ENCODE peak calls at places on chromosomes 12 and 14, in five cellular contexts. L is T-helper 1 cell; X is brain pericyte; N is stimulated activated CD4-positive, alpha-beta T cell treated with anti-CD3 and anti-CD28 coated beads, Interleukin-4, amount 100 ng/mL, for 24 hours; V is foreskin melanocyte. Y is an unnamed sample.

GRCh38 chr12:117587646-117588287 is 226.3 kb upstream of the NOS1 start:
- DNase-seq in L (no peak), X (no peak), N (peak), V (peak), Y (peak)

GRCh38 chr14:94447986-94448808 is 4.4 kb downstream of the SERPINA11 start:
- DNase-seq in L (no peak), X (no peak), N (no peak), V (no peak), Y (no peak)

GRCh38 chr12:90048918-90049317 is 340.3 kb upstream of the ATP2B1 start:
- DNase-seq in L (no peak), X (no peak), N (no peak), V (no peak), Y (no peak)

GRCh38 chr12:63068857-63069442 is 82.1 kb downstream of the AVPR1A start:
- DNase-seq in L (no peak), X (peak), N (no peak), V (peak), Y (no peak)

GRCh38 chr12:48813464-48814312 is 4.6 kb upstream of the CACNB3 start:
- DNase-seq in L (no peak), X (no peak), N (no peak), V (no peak), Y (no peak)

GRCh38 chr14:31219169-31219568 is 11.6 kb upstream of the HECTD1 start:
- DNase-seq in L (no peak), X (no peak), N (no peak), V (no peak), Y (no peak)

GRCh38 chr12:22625671-22626251 is 790 bp downstream of the ETNK1 start:
- DNase-seq in L (no peak), X (peak), N (peak), V (peak), Y (no peak)

GRCh38 chr12:54005853-54006699 is 2.7 kb upstream of the HOXC8 start:
- DNase-seq in L (peak), X (peak), N (peak), V (peak), Y (peak)

GRCh38 chr12:57214398-57214781 is 2.2 kb upstream of the NXPH4 start:
- DNase-seq in L (peak), X (no peak), N (peak), V (no peak), Y (peak)

GRCh38 chr14:95339301-95339865 is 19.7 kb upstream of the CLMN start:
- DNase-seq in L (no peak), X (no peak), N (no peak), V (no peak), Y (no peak)

GRCh38 chr14:36823651-36824050 is 162.0 kb downstream of the PAX9 start:
- DNase-seq in L (no peak), X (no peak), N (no peak), V (no peak), Y (no peak)

GRCh38 chr12:42759622-42760273 is 170.2 kb upstream of the PRICKLE1 start:
- DNase-seq in L (no peak), X (no peak), N (no peak), V (no peak), Y (peak)

GRCh38 chr12:55708695-55709233 is 1.1 kb upstream of the ITGA7 start:
- DNase-seq in L (no peak), X (no peak), N (no peak), V (no peak), Y (no peak)

GRCh38 chr14:103123128-103123633 is at the start of gene TNFAIP2:
- DNase-seq in L (no peak), X (no peak), N (no peak), V (no peak), Y (peak)

GRCh38 chr12:16228067-16228466 is 49.4 kb downstream of the SLC15A5 start:
- DNase-seq in L (no peak), X (no peak), N (no peak), V (no peak), Y (no peak)

GRCh38 chr12:57240926-57241555 is 9.9 kb downstream of the STAC3 start:
- DNase-seq in L (no peak), X (no peak), N (peak), V (no peak), Y (no peak)

GRCh38 chr12:49098035-49098451 is 3.4 kb upstream of the DHH start:
- DNase-seq in L (peak), X (no peak), N (peak), V (no peak), Y (peak)

GRCh38 chr12:80860206-80860605 is 77.5 kb downstream of the LIN7A start:
- DNase-seq in L (no peak), X (no peak), N (no peak), V (no peak), Y (no peak)

GRCh38 chr12:45285717-45286116 is 69.8 kb downstream of the ANO6 start:
- DNase-seq in L (no peak), X (no peak), N (no peak), V (no peak), Y (no peak)

GRCh38 chr14:105337966-105338365 is 23.4 kb downstream of the PACS2 start:
- DNase-seq in L (no peak), X (no peak), N (no peak), V (no peak), Y (no peak)

GRCh38 chr12:91777268-91777997 is 368.2 kb downstream of the BTG1 start:
- DNase-seq in L (no peak), X (no peak), N (no peak), V (no peak), Y (no peak)

GRCh38 chr14:99758121-99758871 is 34.9 kb upstream of the EML1 start:
- DNase-seq in L (no peak), X (no peak), N (no peak), V (no peak), Y (no peak)

GRCh38 chr14:50087350-50088116 is 28.8 kb downstream of the VCPKMT start:
- DNase-seq in L (no peak), X (no peak), N (no peak), V (no peak), Y (no peak)

GRCh38 chr14:99381688-99382060 is 99.0 kb downstream of the SETD3 start:
- DNase-seq in L (no peak), X (no peak), N (no peak), V (no peak), Y (no peak)

GRCh38 chr12:75660107-75660530 is 148.7 kb upstream of the KRR1 start:
- DNase-seq in L (no peak), X (no peak), N (no peak), V (no peak), Y (no peak)

GRCh38 chr14:102594514-102595175 is 2.2 kb downstream of the RCOR1 start:
- DNase-seq in L (no peak), X (no peak), N (peak), V (peak), Y (peak)

GRCh38 chr14:89085154-89086059 is 261.0 kb downstream of the TTC8 start:
- DNase-seq in L (no peak), X (no peak), N (no peak), V (no peak), Y (no peak)

GRCh38 chr14:75941030-75941429 is 40.8 kb downstream of the TGFB3 start:
- DNase-seq in L (no peak), X (no peak), N (no peak), V (no peak), Y (no peak)

GRCh38 chr12:52380271-52380694 is 5.2 kb downstream of the KRT84 start:
- DNase-seq in L (no peak), X (no peak), N (no peak), V (no peak), Y (peak)

GRCh38 chr12:110741371-110741770 is 1.3 kb downstream of the PPP1CC start:
- DNase-seq in L (no peak), X (no peak), N (peak), V (peak), Y (no peak)

GRCh38 chr12:64056741-64057140 is 165.4 kb downstream of the KICS2 start:
- DNase-seq in L (no peak), X (no peak), N (no peak), V (no peak), Y (no peak)

GRCh38 chr12:23426328-23426727 is 523.1 kb downstream of the SOX5 start:
- DNase-seq in L (no peak), X (no peak), N (no peak), V (no peak), Y (no peak)

GRCh38 chr12:107349008-107349747 is 255.8 kb upstream of the CRY1 start:
- DNase-seq in L (no peak), X (no peak), N (no peak), V (peak), Y (no peak)

GRCh38 chr14:25121342-25122129 is 71.6 kb upstream of the STXBP6 start:
- DNase-seq in L (no peak), X (no peak), N (no peak), V (no peak), Y (no peak)

GRCh38 chr12:22100952-22101748 is 55.1 kb downstream of the CMAS start:
- DNase-seq in L (no peak), X (no peak), N (peak), V (peak), Y (no peak)

GRCh38 chr14:81517798-81518398 is 15.8 kb downstream of the SEL1L start:
- DNase-seq in L (no peak), X (no peak), N (no peak), V (no peak), Y (no peak)

GRCh38 chr12:66055837-66056319 is 74.7 kb downstream of the LLPH start:
- DNase-seq in L (no peak), X (no peak), N (no peak), V (no peak), Y (no peak)

GRCh38 chr14:57182760-57183503 is 85.8 kb downstream of the EXOC5 start:
- DNase-seq in L (no peak), X (no peak), N (no peak), V (peak), Y (no peak)

GRCh38 chr12:131829795-131830334 is 1.7 kb downstream of the MMP17 start:
- DNase-seq in L (no peak), X (no peak), N (no peak), V (no peak), Y (no peak)